ENCODE peak calls at places on chromosomes 3 and 15, in six cellular contexts. H is B cell; P is HuH-7; R is stimulated activated CD8-positive, alpha-beta memory T cell treated with anti-CD3 and anti-CD28 coated beads, Interleukin-2, amount 100 ng/mL, for 48 hours; B is RCC 7860; Y is globus pallidus. T is an unnamed sample.

GRCh38 chr3:135261916-135262315 is 466.9 kb downstream of the EPHB1 start:
- DNase-seq in P (no peak), R (no peak), H (no peak), B (no peak), Y (no peak), T (no peak)

GRCh38 chr3:101377209-101377608 is 56.8 kb upstream of the IMPG2 start:
- DNase-seq in Y (no peak), R (no peak), H (no peak), P (no peak), B (no peak), T (no peak)

GRCh38 chr3:10394491-10395025 is 73.6 kb upstream of the SEC13 start:
- DNase-seq in P (no peak), H (no peak), R (no peak), Y (no peak), B (no peak), T (no peak)

GRCh38 chr3:32459474-32459873 is 43.2 kb downstream of the CMTM6 start:
- DNase-seq in Y (no peak), H (no peak), B (no peak), P (no peak), R (no peak), T (no peak)

GRCh38 chr15:52710050-52710709 is 31.0 kb upstream of the ATOSA start:
- DNase-seq in R (no peak), H (peak), P (no peak), B (no peak), Y (no peak), T (no peak)

GRCh38 chr3:134092231-134092701 is 62.5 kb upstream of the SLCO2A1 start:
- DNase-seq in P (no peak), R (no peak), Y (no peak), B (no peak), H (no peak), T (no peak)

GRCh38 chr15:89129123-89129815 is 41.0 kb downstream of the ABHD2 start:
- DNase-seq in B (no peak), P (peak), Y (peak), R (peak), H (peak), T (no peak)

GRCh38 chr3:12222765-12223485 is 64.2 kb upstream of the TIMP4 start:
- DNase-seq in P (peak), R (no peak), H (no peak), Y (no peak), B (no peak), T (no peak)

GRCh38 chr15:41855121-41855941 is 16.7 kb downstream of the PLA2G4B start:
- DNase-seq in B (no peak), P (no peak), Y (no peak), R (no peak), H (no peak), T (no peak)

GRCh38 chr15:99002226-99002625 is 5.4 kb downstream of the PGPEP1L start:
- DNase-seq in P (no peak), H (no peak), B (no peak), R (no peak), Y (no peak), T (no peak)

GRCh38 chr3:23253214-23253613 is 50.1 kb downstream of the UBE2E2 start:
- DNase-seq in R (no peak), B (no peak), H (no peak), P (no peak), Y (no peak), T (no peak)

GRCh38 chr3:94098487-94098886 is 35.6 kb downstream of the NSUN3 start:
- DNase-seq in H (no peak), P (peak), Y (no peak), R (no peak), B (no peak), T (no peak)

GRCh38 chr3:37662708-37663107 is 199.0 kb upstream of the CTDSPL start:
- DNase-seq in P (no peak), H (no peak), R (no peak), B (no peak), Y (peak), T (no peak)

GRCh38 chr3:72820405-72820804 is 27.8 kb downstream of the SHQ1 start:
- DNase-seq in P (no peak), B (no peak), Y (peak), R (no peak), H (peak), T (no peak)

GRCh38 chr3:64266065-64266874 is 41.0 kb upstream of the PRICKLE2 start:
- DNase-seq in B (peak), Y (peak), H (no peak), P (no peak), R (no peak), T (no peak)

GRCh38 chr15:65516997-65517865 is at the start of gene DPP8:
- DNase-seq in B (peak), Y (peak), P (peak), H (peak), R (peak), T (peak)

GRCh38 chr3:61829301-61830110 is 268.1 kb downstream of the PTPRG start:
- DNase-seq in H (no peak), Y (no peak), P (no peak), B (no peak), R (no peak), T (no peak)

GRCh38 chr3:118972974-118973373 is 61.7 kb downstream of the IGSF11 start:
- DNase-seq in B (no peak), H (no peak), P (no peak), Y (peak), R (no peak), T (no peak)

GRCh38 chr15:28981351-28981720 is 95.6 kb downstream of the APBA2 start:
- DNase-seq in B (no peak), R (no peak), P (no peak), H (no peak), Y (no peak), T (no peak)

GRCh38 chr3:122942937-122943827 is 84.4 kb downstream of the SEMA5B start:
- DNase-seq in P (peak), B (peak), Y (peak), H (peak), R (peak), T (no peak)

GRCh38 chr15:77858677-77859490 is 218.6 kb downstream of the TBC1D2B start:
- DNase-seq in P (no peak), Y (no peak), H (no peak), R (no peak), B (no peak), T (no peak)

GRCh38 chr15:101438482-101439284 is 50.8 kb downstream of the PCSK6 start:
- DNase-seq in H (no peak), B (no peak), P (peak), Y (no peak), R (no peak), T (no peak)

GRCh38 chr3:107753494-107753893 is 230.7 kb downstream of the BBX start:
- DNase-seq in B (peak), R (no peak), P (peak), Y (peak), H (peak), T (no peak)

GRCh38 chr15:42182328-42182901 is 25.7 kb downstream of the VPS39 start:
- DNase-seq in R (no peak), B (no peak), P (no peak), Y (no peak), H (no peak), T (no peak)

GRCh38 chr15:91694131-91694828 is 159.2 kb upstream of the SLCO3A1 start:
- DNase-seq in B (no peak), P (peak), H (no peak), R (no peak), Y (no peak), T (no peak)

GRCh38 chr3:23664459-23664858 is 141.3 kb upstream of the UBE2E1 start:
- DNase-seq in Y (no peak), B (peak), H (no peak), P (no peak), R (no peak), T (no peak)

GRCh38 chr3:196947136-196947859 is 5.0 kb upstream of the NCBP2 start:
- DNase-seq in B (no peak), Y (no peak), H (no peak), P (no peak), R (no peak), T (no peak)

GRCh38 chr3:126550488-126551051 is 8.2 kb downstream of the C3orf22 start:
- DNase-seq in B (no peak), Y (no peak), R (no peak), H (no peak), P (no peak), T (no peak)

GRCh38 chr3:189685854-189686253 is 54.7 kb downstream of the TP63 start:
- DNase-seq in Y (no peak), P (no peak), R (no peak), H (no peak), B (peak), T (no peak)

GRCh38 chr15:94446441-94446840 is 215.1 kb downstream of the MCTP2 start:
- DNase-seq in B (no peak), P (no peak), H (no peak), Y (no peak), R (no peak), T (no peak)

GRCh38 chr15:34987982-34988873 is at the start of gene ZNF770:
- DNase-seq in B (peak), R (peak), Y (peak), P (peak), H (peak), T (peak)

GRCh38 chr15:35986072-35986666 is 440.2 kb upstream of the DPH6 start:
- DNase-seq in R (no peak), H (no peak), Y (no peak), P (no peak), B (no peak), T (no peak)

GRCh38 chr3:172107403-172107802 is 68.0 kb downstream of the FNDC3B start:
- DNase-seq in R (peak), Y (no peak), H (peak), B (no peak), P (no peak), T (peak)

GRCh38 chr15:55518641-55519040 is 10.6 kb upstream of the DNAAF4 start:
- DNase-seq in P (no peak), H (no peak), R (no peak), B (no peak), Y (no peak), T (no peak)

GRCh38 chr3:172153335-172153861 is 114.0 kb downstream of the FNDC3B start:
- DNase-seq in P (no peak), B (peak), Y (peak), H (no peak), R (no peak), T (no peak)